ENCODE peak calls at places on chromosomes 6 and 20, in five cellular contexts. I is effector CD4-positive, alpha-beta T cell; A is H7; F is T-helper 2 cell; U is neural crest cell. O is an unnamed sample.

GRCh38 chr20:16007978-16008377 is 565.3 kb downstream of the KIF16B start:
- DNase-seq in F (no peak), U (no peak), I (no peak), A (no peak), O (no peak)

GRCh38 chr6:29834564-29835436 is 7.2 kb downstream of the HLA-G start:
- DNase-seq in U (peak), F (no peak), A (peak), I (peak), O (peak)

GRCh38 chr20:7714549-7714948 is 225.7 kb downstream of the HAO1 start:
- DNase-seq in I (no peak), U (no peak), A (no peak), F (no peak), O (no peak)

GRCh38 chr6:158661156-158661555 is 11.3 kb downstream of the SYTL3 start:
- DNase-seq in U (no peak), F (no peak), A (no peak), I (no peak), O (no peak)

GRCh38 chr20:18984238-18985200 is 170.9 kb downstream of the SCP2D1 start:
- DNase-seq in A (peak), U (no peak), I (no peak), F (no peak), O (no peak)

GRCh38 chr6:30493643-30494250 is 4.4 kb downstream of the HLA-E start:
- DNase-seq in U (no peak), F (no peak), I (peak), A (peak), O (peak)

GRCh38 chr6:53934013-53934412 is 139.2 kb downstream of the LRRC1 start:
- DNase-seq in F (no peak), A (no peak), I (no peak), U (no peak), O (no peak)

GRCh38 chr6:170056329-170056728 is 234.5 kb downstream of the DLL1 start:
- DNase-seq in F (no peak), U (no peak), A (no peak), I (no peak), O (no peak)

GRCh38 chr20:770691-771090 is 2.4 kb upstream of the SLC52A3 start:
- DNase-seq in F (no peak), A (no peak), I (no peak), U (no peak), O (no peak)

GRCh38 chr20:38423541-38423940 is 11.6 kb downstream of the SNHG17 start:
- DNase-seq in F (no peak), U (no peak), I (no peak), A (no peak), O (no peak)

GRCh38 chr6:169962604-169963469 is 211.4 kb downstream of the ERMARD start:
- DNase-seq in A (peak), U (no peak), F (no peak), I (no peak), O (no peak)

GRCh38 chr6:3259491-3259958 is 778 bp downstream of the PSMG4 start:
- DNase-seq in I (peak), F (no peak), U (no peak), A (peak), O (peak)

GRCh38 chr20:51750037-51750769 is 18.0 kb downstream of the ATP9A start:
- DNase-seq in A (no peak), U (no peak), F (no peak), I (no peak), O (peak)

GRCh38 chr6:166313255-166314070 is 5.3 kb upstream of the PRR18 start:
- DNase-seq in U (peak), F (no peak), I (no peak), A (peak), O (peak)

GRCh38 chr20:3165473-3166337 is 6.0 kb upstream of the FASTKD5 start:
- DNase-seq in I (no peak), F (no peak), U (no peak), A (peak), O (no peak)

GRCh38 chr20:62362991-62363919 is 3.9 kb downstream of the LAMA5 start:
- DNase-seq in A (peak), F (no peak), U (no peak), I (no peak), O (no peak)

GRCh38 chr6:142944126-142945066 is 580 bp downstream of the HIVEP2 start:
- DNase-seq in U (peak), I (peak), A (peak), F (peak), O (peak)

GRCh38 chr6:155264704-155265320 is 999 bp downstream of the CLDN20 start:
- DNase-seq in U (no peak), I (no peak), F (no peak), A (no peak), O (no peak)

GRCh38 chr20:1567392-1568165 is 10.1 kb upstream of the SIRPD start:
- DNase-seq in U (no peak), A (peak), I (no peak), F (no peak), O (no peak)

GRCh38 chr6:147133669-147134068 is 70.5 kb upstream of the STXBP5 start:
- DNase-seq in F (no peak), I (no peak), U (no peak), A (no peak), O (no peak)

GRCh38 chr6:168636147-168636982 is 195.4 kb downstream of the SMOC2 start:
- DNase-seq in I (no peak), U (no peak), A (peak), F (no peak), O (no peak)

GRCh38 chr6:161073940-161074339 is 82.4 kb downstream of the MAP3K4 start:
- DNase-seq in I (no peak), U (no peak), A (no peak), F (no peak), O (no peak)

GRCh38 chr6:105204331-105204730 is 24.5 kb upstream of the POPDC3 start:
- DNase-seq in U (no peak), I (no peak), F (no peak), A (no peak), O (no peak)

GRCh38 chr20:45032781-45033180 is 66.5 kb downstream of the STK4 start:
- DNase-seq in F (no peak), I (no peak), A (no peak), U (no peak), O (no peak)

GRCh38 chr6:119742188-119742803 is 392.7 kb upstream of the MAN1A1 start:
- DNase-seq in U (peak), A (peak), F (no peak), I (peak), O (peak)

GRCh38 chr20:46619445-46619844 is 31.8 kb downstream of the SLC13A3 start:
- DNase-seq in I (no peak), F (no peak), U (no peak), A (no peak), O (no peak)

GRCh38 chr6:135909737-135910387 is 58.4 kb downstream of the PDE7B start:
- DNase-seq in A (peak), U (peak), F (no peak), I (peak), O (peak)

GRCh38 chr6:42522021-42522420 is 41.8 kb upstream of the UBR2 start:
- DNase-seq in U (no peak), A (no peak), F (no peak), I (no peak), O (no peak)

GRCh38 chr6:158283304-158284005 is 28.8 kb upstream of the TULP4 start:
- DNase-seq in I (peak), F (no peak), U (no peak), A (peak), O (no peak)

GRCh38 chr6:32975886-32976285 is 7.5 kb downstream of the BRD2 start:
- DNase-seq in U (no peak), F (no peak), I (no peak), A (no peak), O (no peak)

GRCh38 chr6:143099647-143100046 is 39.0 kb downstream of the AIG1 start:
- DNase-seq in I (no peak), U (no peak), A (no peak), F (no peak), O (no peak)

GRCh38 chr20:4068708-4069107 is 53.4 kb upstream of the RNF24 start:
- DNase-seq in A (no peak), U (no peak), I (no peak), F (no peak), O (no peak)

GRCh38 chr6:143615785-143616184 is 62.0 kb upstream of the PHACTR2 start:
- DNase-seq in I (no peak), A (no peak), U (no peak), F (no peak), O (no peak)

GRCh38 chr6:87623248-87623647 is 33.3 kb downstream of the ORC3 start:
- DNase-seq in U (no peak), F (no peak), I (no peak), A (no peak), O (no peak)

GRCh38 chr6:167404385-167405049 is 79.6 kb downstream of the TTLL2 start:
- DNase-seq in U (no peak), A (peak), F (no peak), I (no peak), O (no peak)

GRCh38 chr6:163346529-163346961 is 68.0 kb upstream of the QKI start:
- DNase-seq in A (no peak), U (no peak), F (no peak), I (no peak), O (no peak)